ENCODE peak calls at places on chromosomes 12 and 14, in nine cellular contexts. X, N, D, P, F, H, E, G and Z are unnamed samples.

GRCh38 chr14:87687338-87687876 is 305.6 kb downstream of the GALC start:
- DNase-seq in P (no peak), G (peak), D (no peak), F (no peak), X (peak), E (no peak), H (no peak), N (no peak), Z (no peak)

GRCh38 chr12:6536894-6537579 is 2.7 kb downstream of the GAPDH start:
- DNase-seq in G (no peak), P (no peak), E (no peak), D (no peak), F (no peak), H (peak), N (no peak), X (no peak), Z (no peak)

GRCh38 chr12:125220404-125221273 is 155.4 kb downstream of the AACS start:
- DNase-seq in G (no peak), F (no peak), D (no peak), P (no peak), H (no peak), E (no peak), X (no peak), N (peak), Z (no peak)

GRCh38 chr14:56202256-56202655 is 84.0 kb downstream of the PELI2 start:
- DNase-seq in E (no peak), X (no peak), P (no peak), F (no peak), G (no peak), N (no peak), D (no peak), H (no peak), Z (no peak)

GRCh38 chr14:91755560-91755959 is 23.7 kb upstream of the CATSPERB start:
- DNase-seq in F (no peak), E (no peak), D (no peak), G (no peak), H (no peak), P (no peak), X (no peak), N (no peak), Z (no peak)

GRCh38 chr14:94021416-94022157 is 4.6 kb upstream of the OTUB2 start:
- DNase-seq in E (no peak), H (no peak), N (no peak), X (no peak), P (no peak), F (no peak), D (no peak), G (no peak), Z (no peak)

GRCh38 chr12:16482726-16483125 is 123.2 kb downstream of the LMO3 start:
- DNase-seq in N (no peak), P (no peak), F (no peak), H (no peak), G (no peak), D (no peak), E (no peak), X (no peak), Z (no peak)

GRCh38 chr14:74349757-74350156 is 1.5 kb downstream of the VRTN start:
- DNase-seq in H (peak), G (no peak), P (no peak), N (no peak), D (no peak), F (peak), X (no peak), E (no peak), Z (no peak)

GRCh38 chr14:76812422-76813383 is at the start of gene ANGEL1:
- DNase-seq in E (peak), F (peak), H (peak), P (peak), D (peak), G (peak), X (peak), N (peak), Z (peak)

GRCh38 chr12:62834971-62835547 is 99.9 kb downstream of the PPM1H start:
- DNase-seq in D (no peak), X (no peak), E (no peak), G (peak), F (no peak), N (no peak), H (no peak), P (no peak), Z (no peak)

GRCh38 chr12:3054993-3055711 is 22.0 kb upstream of the TSPAN9 start:
- DNase-seq in P (no peak), N (no peak), D (no peak), X (no peak), H (peak), E (no peak), F (no peak), G (peak), Z (no peak)

GRCh38 chr12:89524201-89525001 is at the start of gene GALNT4:
- DNase-seq in N (peak), F (peak), E (peak), H (peak), G (peak), D (peak), P (peak), X (peak), Z (peak)

GRCh38 chr12:108815875-108816594 is 41.3 kb downstream of the SSH1 start:
- DNase-seq in X (no peak), E (no peak), G (no peak), D (no peak), F (no peak), P (no peak), H (no peak), N (no peak), Z (no peak)

GRCh38 chr12:107435072-107435471 is 250.5 kb upstream of the PWP1 start:
- DNase-seq in F (no peak), E (no peak), P (no peak), X (no peak), G (no peak), N (no peak), D (no peak), H (peak), Z (no peak)

GRCh38 chr12:28998662-28999120 is 150.4 kb upstream of the FAR2 start:
- DNase-seq in F (no peak), X (no peak), E (no peak), G (no peak), H (no peak), D (peak), P (peak), N (no peak), Z (no peak)

GRCh38 chr14:77186911-77187648 is 5.5 kb downstream of the TMEM63C start:
- DNase-seq in X (no peak), E (no peak), P (no peak), D (no peak), F (no peak), G (no peak), H (peak), N (peak), Z (no peak)

GRCh38 chr12:125015680-125016310 is 22.4 kb downstream of the BRI3BP start:
- DNase-seq in D (no peak), P (no peak), G (no peak), E (no peak), H (no peak), F (no peak), N (no peak), X (no peak), Z (peak)

GRCh38 chr12:10364839-10365681 is 24.8 kb downstream of the KLRK1 start:
- DNase-seq in G (peak), X (no peak), P (peak), E (peak), F (no peak), H (peak), N (no peak), D (peak), Z (no peak)

GRCh38 chr14:101355284-101355683 is 206.0 kb upstream of the DIO3 start:
- DNase-seq in X (peak), F (no peak), H (no peak), E (peak), D (no peak), G (peak), P (no peak), N (no peak), Z (no peak)

GRCh38 chr14:50225067-50225973 is 6.1 kb downstream of the SOS2 start:
- DNase-seq in H (no peak), N (no peak), E (no peak), P (peak), D (no peak), F (no peak), G (no peak), X (no peak), Z (no peak)

GRCh38 chr12:77916276-77916675 is 85.6 kb downstream of the NAV3 start:
- DNase-seq in F (no peak), H (no peak), G (no peak), P (no peak), D (no peak), E (no peak), N (no peak), X (no peak), Z (no peak)

GRCh38 chr14:105414456-105415371 is 4.9 kb upstream of the MTA1 start:
- DNase-seq in E (peak), F (peak), X (no peak), G (peak), H (peak), P (peak), D (no peak), N (peak), Z (peak)

GRCh38 chr12:111338096-111338495 is 30.8 kb downstream of the PHETA1 start:
- DNase-seq in E (no peak), F (no peak), P (no peak), X (no peak), N (peak), D (no peak), G (no peak), H (peak), Z (no peak)

GRCh38 chr14:101823511-101824120 is 62.1 kb downstream of the PPP2R5C start:
- DNase-seq in D (no peak), N (no peak), E (peak), G (peak), P (no peak), F (no peak), H (no peak), X (no peak), Z (no peak)

DNA sequence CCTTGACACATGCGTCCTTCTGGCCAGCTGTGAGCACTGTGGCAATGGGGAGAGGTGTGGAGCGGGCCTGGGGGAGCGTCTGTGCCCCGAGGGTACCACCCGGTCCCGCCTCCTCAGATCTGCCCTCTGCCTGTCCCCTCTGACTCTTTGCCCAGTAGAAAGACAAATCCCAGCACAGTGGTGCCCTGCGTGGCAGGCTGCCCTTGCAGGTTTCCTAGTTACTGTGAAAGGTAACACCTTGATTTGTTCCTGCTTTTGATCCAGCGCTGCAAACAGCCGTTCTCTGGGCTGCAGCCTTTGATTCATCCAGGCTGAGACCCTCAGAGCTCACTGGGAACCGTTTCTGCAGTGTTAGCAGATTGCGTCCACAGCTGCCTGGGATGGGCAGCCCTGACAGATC is 16.4 kb downstream of the FBRSL1 start:
- DNase-seq in P (no peak), E (no peak), N (no peak), G (no peak), H (peak), X (no peak), D (no peak), F (no peak), Z (no peak)
- H3K4me3 ChIP-seq in P (peak), E (peak), N (no peak), G (no peak), H (no peak), X (peak), D (no peak), F (peak), Z (no peak)

GRCh38 chr14:82602794-82603193 is 1069.1 kb upstream of the SEL1L start:
- DNase-seq in E (no peak), N (no peak), G (no peak), X (no peak), F (no peak), D (no peak), P (no peak), H (no peak), Z (no peak)
- H3K4me3 ChIP-seq in E (no peak), N (no peak), G (no peak), X (no peak), F (no peak), D (no peak), P (no peak), H (no peak), Z (no peak)

GRCh38 chr14:54251356-54251755 is 145.5 kb upstream of the CDKN3 start:
- DNase-seq in D (no peak), H (no peak), P (no peak), E (no peak), F (no peak), X (no peak), N (no peak), G (no peak), Z (no peak)
- H3K4me3 ChIP-seq in D (no peak), H (no peak), P (no peak), E (no peak), F (no peak), X (no peak), N (no peak), G (no peak), Z (no peak)

GRCh38 chr12:52521581-52522266 is 1.5 kb upstream of the KRT5 start:
- DNase-seq in D (no peak), H (peak), F (no peak), G (no peak), E (peak), X (peak), N (no peak), P (no peak), Z (no peak)

GRCh38 chr12:52524241-52524897 is 4.2 kb upstream of the KRT5 start:
- DNase-seq in F (no peak), E (no peak), X (peak), D (no peak), G (no peak), N (no peak), H (peak), P (no peak), Z (no peak)

GRCh38 chr12:52523825-52524224 is 3.6 kb upstream of the KRT5 start:
- DNase-seq in N (no peak), H (peak), E (peak), G (no peak), X (peak), F (no peak), P (no peak), D (no peak), Z (no peak)

GRCh38 chr12:52521175-52521574 is 981 bp upstream of the KRT5 start:
- DNase-seq in F (no peak), X (peak), E (peak), P (no peak), D (no peak), G (no peak), H (peak), N (no peak), Z (no peak)

GRCh38 chr12:52522346-52523011 is 2.3 kb upstream of the KRT5 start:
- DNase-seq in N (peak), E (peak), D (no peak), P (no peak), X (peak), G (no peak), H (peak), F (no peak), Z (peak)
- H3K4me3 ChIP-seq in N (no peak), E (no peak), D (no peak), P (no peak), X (no peak), G (no peak), H (no peak), F (no peak), Z (no peak)

DNA sequence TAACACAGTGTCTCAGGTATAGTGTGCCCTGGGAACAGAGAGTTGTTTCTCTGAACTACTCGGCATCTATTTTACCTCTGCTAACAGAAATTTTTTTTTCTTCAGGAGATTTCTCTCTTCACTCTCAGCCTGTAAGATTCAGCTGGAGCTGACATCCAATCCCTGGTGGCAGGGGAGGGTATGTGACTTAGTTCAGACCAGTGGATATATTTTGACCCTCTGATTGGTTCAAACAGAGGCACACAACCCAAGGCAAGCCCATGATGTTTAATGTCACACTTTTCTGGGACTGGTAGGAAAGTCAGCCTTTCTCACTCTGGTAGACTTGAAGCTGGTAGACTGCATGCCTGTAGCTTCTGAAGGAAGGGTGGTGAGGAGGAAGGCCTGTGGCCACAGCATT is 147.9 kb downstream of the HMGA2 start:
- DNase-seq in D (no peak), X (peak), P (no peak), N (no peak), H (no peak), F (no peak), E (no peak), G (no peak), Z (no peak)
- H3K4me3 ChIP-seq in D (no peak), X (no peak), P (no peak), N (no peak), H (no peak), F (no peak), E (no peak), G (no peak), Z (no peak)